ENCODE peak calls at places on chromosomes 7 and 10, in seven cellular contexts. H is heart right ventricle; V is IMR-90; S is CD8-positive, alpha-beta memory T cell; M is thoracic aorta; I is AG10803; P is HL-60. F is an unnamed sample.

GRCh38 chr7:50418526-50418925 is 31.6 kb downstream of the FIGNL1 start:
- DNase-seq in H (no peak), V (no peak), S (no peak), M (no peak), I (no peak), P (no peak), F (no peak)

GRCh38 chr10:110488944-110489343 is 8.8 kb upstream of the DUSP5 start:
- DNase-seq in H (no peak), V (no peak), S (no peak), M (no peak), I (no peak), P (no peak), F (no peak)

GRCh38 chr10:62652564-62652963 is 152.0 kb upstream of the ADO start:
- DNase-seq in H (no peak), V (no peak), S (no peak), M (no peak), I (no peak), P (no peak), F (no peak)

GRCh38 chr10:25604591-25604990 is 329.4 kb upstream of the MYO3A start:
- DNase-seq in H (no peak), V (no peak), S (no peak), M (no peak), I (no peak), P (no peak), F (no peak)

GRCh38 chr7:86320886-86321285 is 322.8 kb upstream of the GRM3 start:
- DNase-seq in H (no peak), V (no peak), S (no peak), M (no peak), I (no peak), P (no peak), F (no peak)

GRCh38 chr10:102167861-102168260 is 15.7 kb downstream of the NOLC1 start:
- DNase-seq in H (no peak), V (no peak), S (no peak), M (no peak), I (peak), P (no peak), F (no peak)

GRCh38 chr7:157683251-157684156 is 346.7 kb downstream of the DNAJB6 start:
- DNase-seq in H (no peak), V (no peak), S (peak), M (no peak), I (no peak), P (no peak), F (no peak)

GRCh38 chr7:99926351-99926750 is 3.1 kb downstream of the GJC3 start:
- DNase-seq in H (no peak), V (no peak), S (no peak), M (no peak), I (no peak), P (no peak), F (no peak)

GRCh38 chr7:69599211-69599878 is 1.1 kb downstream of the AUTS2 start:
- DNase-seq in H (no peak), V (no peak), S (no peak), M (no peak), I (peak), P (no peak), F (no peak)

GRCh38 chr10:72297281-72297967 is 23.7 kb downstream of the DDIT4 start:
- DNase-seq in H (peak), V (peak), S (peak), M (peak), I (peak), P (peak), F (no peak)

GRCh38 chr7:22610258-22610657 is 110.3 kb upstream of the STEAP1B start:
- DNase-seq in H (no peak), V (no peak), S (no peak), M (no peak), I (no peak), P (no peak), F (no peak)

GRCh38 chr7:3260425-3260762 is 40.7 kb upstream of the SDK1 start:
- DNase-seq in H (no peak), V (peak), S (no peak), M (no peak), I (peak), P (no peak), F (no peak)

GRCh38 chr10:123150229-123150985 is 2.5 kb downstream of the HMX2 start:
- DNase-seq in H (no peak), V (no peak), S (no peak), M (no peak), I (no peak), P (no peak), F (no peak)

GRCh38 chr7:33903770-33904679 is 1.3 kb upstream of the BMPER start:
- DNase-seq in H (peak), V (peak), S (no peak), M (no peak), I (peak), P (no peak), F (no peak)

GRCh38 chr10:67917683-67918082 is 33.2 kb downstream of the SIRT1 start:
- DNase-seq in H (no peak), V (no peak), S (no peak), M (no peak), I (no peak), P (no peak), F (no peak)

GRCh38 chr7:158685727-158686126 is 18.9 kb downstream of the NCAPG2 start:
- DNase-seq in H (no peak), V (peak), S (no peak), M (no peak), I (peak), P (no peak), F (no peak)

GRCh38 chr7:135684134-135684533 is 21.8 kb downstream of the STMP1 start:
- DNase-seq in H (no peak), V (peak), S (no peak), M (no peak), I (peak), P (no peak), F (no peak)

GRCh38 chr7:39084344-39084743 is 106.6 kb downstream of the POU6F2 start:
- DNase-seq in H (no peak), V (no peak), S (no peak), M (no peak), I (no peak), P (no peak), F (no peak)

GRCh38 chr10:42990721-42991441 is 86.0 kb upstream of the RET start:
- DNase-seq in H (no peak), V (no peak), S (no peak), M (no peak), I (no peak), P (no peak), F (no peak)

GRCh38 chr7:55977831-55978230 is 13.4 kb downstream of the NIPSNAP2 start:
- DNase-seq in H (no peak), V (peak), S (no peak), M (no peak), I (peak), P (no peak), F (no peak)

GRCh38 chr10:90960355-90960814 is 39.5 kb upstream of the ANKRD1 start:
- DNase-seq in H (no peak), V (peak), S (no peak), M (no peak), I (peak), P (no peak), F (no peak)

GRCh38 chr7:5478568-5479045 is 55.0 kb upstream of the TNRC18 start:
- DNase-seq in H (no peak), V (no peak), S (no peak), M (no peak), I (no peak), P (no peak), F (no peak)
- H3K4me3 ChIP-seq in H (peak), V (no peak), S (no peak), M (peak), I (peak), P (no peak), F (no peak)

GRCh38 chr7:103031024-103031423 is 43.6 kb downstream of the FBXL13 start:
- DNase-seq in H (no peak), V (no peak), S (no peak), M (no peak), I (no peak), P (no peak), F (no peak)

DNA sequence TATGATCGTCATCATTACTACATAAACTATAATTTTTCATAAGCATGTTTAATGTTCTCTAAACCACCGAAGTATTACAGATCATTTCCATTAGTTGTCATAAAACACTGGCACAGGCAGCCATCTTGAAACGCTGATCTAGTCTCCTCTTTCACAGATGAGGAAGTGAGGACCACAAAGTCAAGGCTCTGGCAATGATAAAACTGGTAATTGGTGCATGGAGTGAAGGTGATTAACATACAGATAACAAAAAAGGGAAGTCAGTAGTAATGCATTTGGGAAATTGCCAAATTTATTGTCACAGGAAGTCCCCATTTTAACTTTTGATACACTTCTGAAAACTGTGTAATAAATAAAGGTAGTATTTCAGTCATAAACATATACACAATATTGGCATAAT is 49.3 kb downstream of the FBXL13 start:
- DNase-seq in H (no peak), V (no peak), S (no peak), M (no peak), I (no peak), P (peak), F (no peak)
- H3K4me3 ChIP-seq in H (no peak), V (no peak), S (no peak), M (no peak), I (no peak), P (no peak), F (no peak)

DNA sequence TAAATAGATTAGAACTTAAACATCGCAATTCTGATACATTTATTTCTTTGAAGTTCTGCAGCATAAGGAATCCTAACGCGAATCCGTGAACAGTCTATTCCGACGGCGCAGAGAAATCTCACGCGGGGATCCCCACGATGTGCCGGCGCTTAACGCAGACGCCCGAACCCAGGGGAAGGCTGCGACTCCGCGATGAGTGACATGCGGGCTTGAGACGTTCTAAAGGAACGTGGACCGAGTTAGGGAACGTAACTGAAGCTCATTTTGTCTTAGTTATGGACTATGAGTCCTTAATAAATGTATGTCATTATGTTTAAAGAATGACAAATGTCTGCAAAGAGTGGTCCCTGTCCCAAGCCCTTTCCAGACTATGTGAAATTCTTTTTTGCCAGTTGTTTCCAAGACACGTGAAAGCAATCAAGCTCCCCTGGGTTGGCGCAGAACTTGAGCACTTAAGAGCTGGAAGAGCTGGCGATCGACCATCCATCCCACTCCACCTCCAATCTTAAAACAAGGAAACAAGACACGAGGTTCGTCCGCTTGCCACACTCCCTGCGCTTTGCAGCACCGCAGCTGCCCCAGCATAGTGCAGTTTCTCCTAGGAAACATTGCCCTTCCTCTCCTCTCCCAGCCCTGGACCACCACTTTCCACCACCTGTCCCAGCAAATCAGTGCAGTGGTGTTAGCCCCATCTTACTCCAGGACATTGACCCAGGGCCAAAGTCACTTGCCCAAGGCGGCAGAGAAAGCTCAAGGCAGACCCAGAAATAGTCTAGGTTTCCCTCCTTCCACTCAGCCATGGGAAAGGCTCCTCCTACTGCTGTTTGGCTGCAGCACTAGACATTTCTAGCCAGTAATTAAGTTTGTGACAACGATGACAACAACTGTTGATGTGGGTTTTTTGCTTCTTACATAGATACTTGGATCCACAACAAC is 1.2 kb upstream of the PARD3 start:
- DNase-seq in H (no peak), V (peak), S (no peak), M (no peak), I (peak), P (no peak), F (no peak)
- H3K4me3 ChIP-seq in H (peak), V (peak), S (no peak), M (peak), I (peak), P (no peak), F (peak)

GRCh38 chr7:28571405-28571804 is 159.1 kb downstream of the CREB5 start:
- DNase-seq in H (no peak), V (no peak), S (no peak), M (no peak), I (no peak), P (no peak), F (no peak)

GRCh38 chr7:28570970-28571288 is 158.6 kb downstream of the CREB5 start:
- DNase-seq in H (no peak), V (peak), S (no peak), M (no peak), I (peak), P (no peak), F (no peak)

GRCh38 chr7:28573751-28574295 is 161.5 kb downstream of the CREB5 start:
- DNase-seq in H (no peak), V (peak), S (no peak), M (no peak), I (no peak), P (no peak), F (no peak)

GRCh38 chr7:28573059-28573553 is 160.8 kb downstream of the CREB5 start:
- DNase-seq in H (peak), V (peak), S (no peak), M (no peak), I (peak), P (no peak), F (no peak)

GRCh38 chr7:28572321-28573058 is 160.2 kb downstream of the CREB5 start:
- DNase-seq in H (no peak), V (no peak), S (no peak), M (no peak), I (no peak), P (no peak), F (no peak)
- H3K4me3 ChIP-seq in H (no peak), V (no peak), S (no peak), M (no peak), I (no peak), P (no peak), F (no peak)

DNA sequence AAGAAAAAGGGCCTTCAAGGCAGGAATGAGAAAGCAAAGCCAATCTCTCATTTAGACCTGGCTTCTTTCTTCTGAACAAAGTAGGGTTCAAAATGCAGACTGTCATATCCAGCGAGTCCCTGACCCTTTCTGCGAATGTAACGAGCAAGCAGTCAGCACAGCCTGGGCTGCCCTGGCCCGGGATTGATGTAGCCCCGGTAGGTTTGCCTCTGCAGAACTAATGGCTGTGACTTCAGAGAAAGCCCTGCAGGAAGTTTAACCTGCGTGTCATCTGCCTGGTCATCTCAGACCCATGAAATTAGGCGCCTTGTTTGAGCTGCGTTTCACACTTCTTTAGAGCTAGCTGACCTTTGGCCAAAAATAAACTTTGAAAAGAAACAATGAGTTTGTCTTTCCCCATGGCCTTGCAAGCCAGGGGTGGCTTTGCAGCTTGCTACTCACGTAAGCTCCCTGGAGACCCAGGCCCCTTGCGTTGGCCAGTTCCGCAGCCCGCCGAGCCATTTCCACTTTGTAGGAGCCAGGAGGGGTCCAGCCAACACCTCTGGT is 36.4 kb downstream of the HABP2 start:
- DNase-seq in H (no peak), V (no peak), S (no peak), M (no peak), I (no peak), P (no peak), F (no peak)
- H3K4me3 ChIP-seq in H (no peak), V (no peak), S (no peak), M (no peak), I (no peak), P (no peak), F (no peak)

GRCh38 chr10:48506147-48506917 is 98.5 kb downstream of the ARHGAP22 start:
- DNase-seq in H (no peak), V (peak), S (no peak), M (no peak), I (peak), P (no peak), F (no peak)

GRCh38 chr10:48503293-48503911 is 101.5 kb downstream of the ARHGAP22 start:
- DNase-seq in H (no peak), V (no peak), S (no peak), M (no peak), I (no peak), P (no peak), F (no peak)

GRCh38 chr10:48507494-48507893 is 97.4 kb downstream of the ARHGAP22 start:
- DNase-seq in H (no peak), V (no peak), S (no peak), M (no peak), I (no peak), P (no peak), F (no peak)

GRCh38 chr10:48504141-48504885 is 100.6 kb downstream of the ARHGAP22 start:
- DNase-seq in H (no peak), V (no peak), S (no peak), M (no peak), I (no peak), P (no peak), F (no peak)

DNA sequence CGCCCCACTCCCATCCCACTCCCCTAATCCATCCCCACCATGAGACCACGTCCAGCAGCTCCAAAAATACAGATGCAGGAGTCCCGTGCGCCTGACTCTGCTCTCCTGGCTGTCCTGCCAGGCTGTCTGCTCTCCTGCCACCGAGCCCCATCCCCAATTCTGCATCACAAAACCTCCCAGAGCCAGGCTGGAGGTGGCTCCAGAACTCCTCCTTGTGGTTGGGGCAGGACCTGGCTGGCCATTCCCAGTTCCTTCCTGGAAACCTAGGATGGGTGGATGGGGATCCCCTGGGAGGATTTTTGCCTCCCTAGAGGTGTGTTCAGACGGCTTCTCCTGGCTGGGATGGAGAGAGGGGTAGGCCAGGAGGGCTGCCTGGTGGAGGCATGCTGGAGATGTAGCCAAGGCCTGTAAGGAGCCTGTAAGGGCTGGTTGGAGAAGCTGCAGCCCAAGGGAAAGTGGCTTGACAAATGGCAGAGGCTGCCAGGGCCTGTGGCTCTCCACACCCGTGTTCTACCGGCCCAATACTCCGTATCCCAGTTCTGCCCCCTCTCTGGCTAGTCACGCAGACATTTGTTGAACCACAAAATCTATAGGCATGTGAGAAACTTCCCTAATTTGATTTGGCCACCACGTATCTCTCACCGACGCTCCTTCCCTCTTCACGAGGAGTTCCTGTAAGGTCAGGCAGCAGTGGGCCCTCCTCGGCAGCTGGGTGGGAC is 99.3 kb downstream of the ARHGAP22 start:
- DNase-seq in H (no peak), V (no peak), S (no peak), M (no peak), I (no peak), P (no peak), F (no peak)
- H3K4me3 ChIP-seq in H (no peak), V (no peak), S (no peak), M (no peak), I (no peak), P (no peak), F (no peak)

GRCh38 chr7:27122075-27122910 is 8.3 kb downstream of the HOXA4 start:
- DNase-seq in H (no peak), V (peak), S (no peak), M (no peak), I (no peak), P (no peak), F (no peak)

GRCh38 chr7:27123021-27123476 is 7.5 kb downstream of the HOXA4 start:
- DNase-seq in H (no peak), V (peak), S (no peak), M (no peak), I (no peak), P (no peak), F (no peak)

GRCh38 chr7:27124096-27124978 is 6.2 kb downstream of the HOXA4 start:
- DNase-seq in H (no peak), V (peak), S (no peak), M (no peak), I (peak), P (no peak), F (no peak)

GRCh38 chr7:27124979-27125689 is 5.4 kb downstream of the HOXA4 start:
- DNase-seq in H (no peak), V (no peak), S (no peak), M (no peak), I (no peak), P (no peak), F (no peak)

GRCh38 chr7:27123477-27124053 is 7.0 kb downstream of the HOXA4 start:
- DNase-seq in H (no peak), V (no peak), S (no peak), M (no peak), I (no peak), P (no peak), F (no peak)
- H3K4me3 ChIP-seq in H (no peak), V (peak), S (no peak), M (peak), I (no peak), P (no peak), F (peak)

GRCh38 chr7:4690953-4691856 is 9.1 kb downstream of the FOXK1 start:
- DNase-seq in H (no peak), V (no peak), S (no peak), M (no peak), I (no peak), P (no peak), F (no peak)
- H3K4me3 ChIP-seq in H (no peak), V (no peak), S (no peak), M (no peak), I (no peak), P (no peak), F (no peak)

DNA sequence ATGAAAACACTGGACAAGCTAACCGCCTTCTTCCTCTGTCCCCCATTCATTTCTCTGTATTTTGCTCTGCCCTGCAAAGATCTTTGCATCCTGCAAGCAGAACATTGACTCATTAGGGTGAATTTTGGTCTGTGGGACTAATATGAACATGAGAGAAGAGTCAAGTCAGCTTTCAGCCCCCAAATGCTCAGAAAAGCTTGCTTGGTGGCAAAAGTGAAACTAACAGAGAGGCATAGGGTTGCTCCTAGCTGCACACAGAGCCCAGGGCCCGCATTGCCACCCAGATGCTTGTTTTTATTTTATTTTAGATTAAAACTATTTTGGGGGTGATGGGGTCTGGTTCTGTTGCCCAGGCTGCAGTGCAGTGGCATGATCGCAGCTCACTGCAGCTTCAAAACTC is 88.6 kb upstream of the LYZL1 start:
- DNase-seq in H (no peak), V (peak), S (no peak), M (no peak), I (no peak), P (no peak), F (no peak)
- H3K4me3 ChIP-seq in H (no peak), V (peak), S (no peak), M (no peak), I (no peak), P (no peak), F (no peak)